ENCODE peak calls at places on chromosomes 6 and 20, in six cellular contexts. J is NCI-H748 treated with DMSO at 0.1 percent for 48 hours, Q is germinal center, X is anterior cingulate cortex, L is AG08396, V is AG09309. W is an unnamed sample.

GRCh38 chr20:1144401-1145172 is 26.2 kb downstream of the PSMF1 start:
- DNase-seq in J (no peak), Q (no peak), X (no peak), L (no peak), V (no peak), W (no peak)

GRCh38 chr6:112909781-112910180 is 562.7 kb downstream of the RFPL4B start:
- DNase-seq in J (no peak), Q (no peak), X (no peak), L (no peak), V (no peak), W (no peak)

GRCh38 chr6:114304304-114304887 is 38.4 kb downstream of the HS3ST5 start:
- DNase-seq in J (no peak), Q (no peak), X (no peak), L (no peak), V (peak), W (no peak)

GRCh38 chr6:34393191-34393967 is 910 bp upstream of the NUDT3 start:
- DNase-seq in J (peak), Q (peak), X (no peak), L (peak), V (no peak), W (no peak)

GRCh38 chr20:2652724-2653510 is 485 bp downstream of the NOP56 start:
- DNase-seq in J (peak), Q (peak), X (peak), L (peak), V (no peak), W (no peak)

GRCh38 chr6:24394777-24395437 is 7.8 kb upstream of the MRS2 start:
- DNase-seq in J (no peak), Q (no peak), X (no peak), L (peak), V (peak), W (peak)

GRCh38 chr6:22656696-22657340 is 87.5 kb downstream of the HDGFL1 start:
- DNase-seq in J (no peak), Q (no peak), X (no peak), L (no peak), V (no peak), W (no peak)

GRCh38 chr20:1418335-1418734 is 25.5 kb upstream of the FKBP1A start:
- DNase-seq in J (no peak), Q (no peak), X (no peak), L (no peak), V (no peak), W (no peak)

GRCh38 chr6:91633374-91634184 is 1046.7 kb upstream of the MAP3K7 start:
- DNase-seq in J (no peak), Q (no peak), X (no peak), L (no peak), V (no peak), W (no peak)

GRCh38 chr6:43931201-43931600 is 161.2 kb downstream of the VEGFA start:
- DNase-seq in J (no peak), Q (no peak), X (no peak), L (no peak), V (no peak), W (no peak)

GRCh38 chr6:17803409-17803808 is 96.7 kb upstream of the NUP153 start:
- DNase-seq in J (no peak), Q (no peak), X (no peak), L (no peak), V (no peak), W (no peak)

GRCh38 chr6:2713473-2714358 is 37.0 kb downstream of the MYLK4 start:
- DNase-seq in J (no peak), Q (no peak), X (no peak), L (peak), V (no peak), W (no peak)

GRCh38 chr20:23867152-23867776 is 12.3 kb downstream of the CST5 start:
- DNase-seq in J (no peak), Q (no peak), X (no peak), L (no peak), V (no peak), W (no peak)

GRCh38 chr20:16363832-16364687 is 209.2 kb downstream of the KIF16B start:
- DNase-seq in J (no peak), Q (no peak), X (no peak), L (no peak), V (no peak), W (no peak)

GRCh38 chr6:158782432-158783166 is 36.6 kb downstream of the EZR start:
- DNase-seq in J (no peak), Q (no peak), X (no peak), L (no peak), V (no peak), W (no peak)